ENCODE peak calls at places on chromosomes 11 and 22, in eight cellular contexts. T is GM10248; Q is stimulated activated CD4-positive, alpha-beta T cell treated with anti-CD3 and anti-CD28 coated beads, Interleukin-4, amount 100 ng/mL, for 48 hours; D is activated CD4-positive, CD25-positive, alpha-beta regulatory T cell; U is non-pigmented ciliary epithelial cell; F is activated naive CD4-positive, alpha-beta T cell; P is naive B cell; M is NCI-H1417. K is an unnamed sample.

GRCh38 chr11:120811731-120812130 is 212.2 kb upstream of the TBCEL start:
- DNase-seq in D (no peak), M (no peak), P (no peak), Q (no peak), T (no peak), U (no peak), F (no peak), K (no peak)

GRCh38 chr11:103805688-103806009 is 230.8 kb upstream of the DDI1 start:
- DNase-seq in M (no peak), Q (no peak), T (no peak), F (no peak), U (no peak), P (no peak), D (no peak), K (no peak)

GRCh38 chr22:17787159-17788022 is 13.1 kb upstream of the BID start:
- DNase-seq in U (no peak), M (no peak), F (no peak), Q (no peak), D (no peak), T (no peak), P (no peak), K (no peak)

GRCh38 chr22:23179381-23180294 is 671 bp upstream of the BCR start:
- DNase-seq in M (peak), T (no peak), Q (peak), U (no peak), D (no peak), P (no peak), F (no peak), K (no peak)

GRCh38 chr11:107370390-107370789 is 87.2 kb downstream of the CWF19L2 start:
- DNase-seq in T (no peak), D (no peak), U (no peak), M (no peak), Q (no peak), F (no peak), P (no peak), K (peak)

GRCh38 chr11:5288108-5288911 is 13.4 kb downstream of the OR51B4 start:
- DNase-seq in F (no peak), U (no peak), P (no peak), D (no peak), M (no peak), Q (no peak), T (no peak), K (peak)

GRCh38 chr11:3344775-3345174 is 34.2 kb downstream of the ZNF195 start:
- DNase-seq in Q (no peak), F (no peak), U (no peak), M (no peak), P (no peak), T (no peak), D (no peak), K (no peak)

GRCh38 chr22:44740307-44740706 is 12.1 kb upstream of the ARHGAP8 start:
- DNase-seq in P (no peak), U (no peak), D (no peak), M (no peak), Q (no peak), F (no peak), T (no peak), K (no peak)

GRCh38 chr11:46701078-46701654 is 335 bp downstream of the ZNF408 start:
- DNase-seq in F (no peak), M (no peak), Q (no peak), P (no peak), T (no peak), U (no peak), D (no peak), K (no peak)

GRCh38 chr22:23767673-23768548 is at the start of gene CHCHD10:
- DNase-seq in F (peak), T (peak), U (no peak), M (peak), P (peak), D (peak), Q (peak), K (peak)

GRCh38 chr11:63868399-63869064 is 29.6 kb downstream of the MARK2 start:
- DNase-seq in T (no peak), P (no peak), F (no peak), D (no peak), Q (no peak), U (no peak), M (no peak), K (no peak)

GRCh38 chr11:12386745-12387144 is 9.4 kb downstream of the PARVA start:
- DNase-seq in P (no peak), M (no peak), U (no peak), F (no peak), Q (no peak), T (no peak), D (no peak), K (no peak)

GRCh38 chr11:102332611-102332994 is 14.4 kb upstream of the BIRC2 start:
- DNase-seq in M (no peak), U (no peak), P (no peak), F (no peak), D (no peak), Q (no peak), T (no peak), K (no peak)

GRCh38 chr11:71309611-71310010 is 57.2 kb upstream of the SHANK2 start:
- DNase-seq in P (no peak), D (no peak), Q (no peak), M (no peak), F (no peak), T (no peak), U (no peak), K (no peak)

GRCh38 chr11:68471360-68472340 is 11.1 kb downstream of the PPP6R3 start:
- DNase-seq in Q (peak), F (no peak), U (peak), P (no peak), D (no peak), M (no peak), T (peak), K (peak)

GRCh38 chr11:65572356-65573043 is at the start of gene FAM89B:
- DNase-seq in T (peak), U (no peak), P (peak), F (peak), M (peak), D (peak), Q (peak), K (peak)

GRCh38 chr11:83118814-83119213 is 38.1 kb upstream of the PCF11 start:
- DNase-seq in M (no peak), D (no peak), U (no peak), T (no peak), P (no peak), F (no peak), Q (no peak), K (no peak)

GRCh38 chr22:46196268-46196667 is 45.9 kb downstream of the PPARA start:
- DNase-seq in F (no peak), U (no peak), T (no peak), Q (no peak), M (no peak), D (no peak), P (no peak), K (no peak)

GRCh38 chr11:106087815-106088435 is 10.5 kb downstream of the AASDHPPT start:
- DNase-seq in Q (peak), M (peak), P (peak), F (peak), D (no peak), U (no peak), T (no peak), K (peak)

GRCh38 chr11:114705280-114706024 is 27.1 kb downstream of the NXPE2 start:
- DNase-seq in P (no peak), U (no peak), F (no peak), T (no peak), Q (no peak), M (no peak), D (no peak), K (no peak)

GRCh38 chr11:86802601-86803051 is 2.3 kb downstream of the PRSS23 start:
- DNase-seq in U (no peak), Q (no peak), T (no peak), M (no peak), D (no peak), P (no peak), F (no peak), K (peak)

GRCh38 chr11:6269994-6270393 is 10.4 kb downstream of the CCKBR start:
- DNase-seq in F (no peak), U (no peak), T (no peak), P (no peak), Q (no peak), D (no peak), M (no peak), K (no peak)

GRCh38 chr22:37336474-37337028 is 54.2 kb downstream of the CYTH4 start:
- DNase-seq in U (no peak), T (no peak), F (no peak), D (no peak), M (no peak), P (no peak), Q (no peak), K (no peak)

GRCh38 chr22:27115816-27116256 is 458.4 kb downstream of the MIAT start:
- DNase-seq in Q (no peak), D (no peak), P (no peak), M (no peak), T (no peak), F (no peak), U (peak), K (peak)

GRCh38 chr22:17563936-17564391 is 666 bp downstream of the SLC25A18 start:
- DNase-seq in Q (no peak), F (no peak), T (no peak), D (no peak), M (no peak), U (no peak), P (no peak), K (no peak)

GRCh38 chr22:43478621-43479285 is 66.9 kb downstream of the MPPED1 start:
- DNase-seq in D (no peak), Q (no peak), U (no peak), T (no peak), F (no peak), M (no peak), P (no peak), K (no peak)

GRCh38 chr11:66438009-66438503 is 592 bp downstream of the MRPL11 start:
- DNase-seq in F (no peak), T (no peak), U (no peak), D (no peak), P (no peak), M (no peak), Q (no peak), K (no peak)

GRCh38 chr11:68373810-68374501 is 61.6 kb downstream of the LRP5 start:
- DNase-seq in P (no peak), D (no peak), U (no peak), T (no peak), F (no peak), M (no peak), Q (no peak), K (no peak)

GRCh38 chr11:76491644-76492043 is 46.8 kb downstream of the EMSY start:
- DNase-seq in U (no peak), P (no peak), F (no peak), D (no peak), T (no peak), M (no peak), Q (no peak), K (no peak)

GRCh38 chr11:131685206-131685605 is 314.8 kb downstream of the NTM start:
- DNase-seq in T (no peak), P (no peak), F (no peak), D (no peak), U (no peak), Q (no peak), M (no peak), K (no peak)

GRCh38 chr11:83441171-83441570 is 155.0 kb upstream of the CCDC90B start:
- DNase-seq in F (no peak), T (no peak), D (no peak), U (no peak), M (no peak), Q (no peak), P (no peak), K (no peak)

GRCh38 chr11:116791813-116792143 is at the start of gene APOA5:
- DNase-seq in F (no peak), T (no peak), M (no peak), P (no peak), Q (no peak), U (no peak), D (no peak), K (no peak)

GRCh38 chr11:17593466-17594245 is 46.6 kb downstream of the OTOG start:
- DNase-seq in F (no peak), M (no peak), D (no peak), Q (no peak), T (no peak), U (no peak), P (no peak), K (no peak)

GRCh38 chr11:120290945-120291344 is 34.2 kb upstream of the TLCD5 start:
- DNase-seq in M (no peak), T (no peak), D (no peak), F (no peak), Q (no peak), U (no peak), P (no peak), K (no peak)